ENCODE peak calls at places on chromosome 5, in eight cellular contexts. O is T-helper 2 cell; P is GM12864; R is T-helper 22 cell; J is amygdala; F is stimulated activated CD4-positive, alpha-beta T cell treated with anti-CD3 and anti-CD28 coated beads, Interleukin-12 subunit alpha, Interleukin-12 subunit beta, amount 100 ng/mL, for 24 hours; C is skeletal muscle cell; H is T1000. V is an unnamed sample.

GRCh38 chr5:38878391-38879090 is 32.7 kb downstream of the OSMR start:
- DNase-seq in O (no peak), P (no peak), R (no peak), J (no peak), F (no peak), C (no peak), H (no peak), V (no peak)

GRCh38 chr5:125180222-125180621 is 433.8 kb upstream of the ZNF608 start:
- DNase-seq in O (no peak), P (no peak), R (no peak), J (no peak), F (no peak), C (no peak), H (no peak), V (no peak)

GRCh38 chr5:1011741-1012315 is 3.2 kb downstream of the NKD2 start:
- DNase-seq in O (peak), P (no peak), R (no peak), J (no peak), F (no peak), C (no peak), H (no peak), V (no peak)

GRCh38 chr5:32630867-32631491 is 45.6 kb downstream of the SUB1 start:
- DNase-seq in O (no peak), P (no peak), R (no peak), J (no peak), F (no peak), C (no peak), H (no peak), V (no peak)

GRCh38 chr5:154199671-154200220 is 9.2 kb downstream of the GALNT10 start:
- DNase-seq in O (no peak), P (no peak), R (no peak), J (no peak), F (no peak), C (no peak), H (no peak), V (no peak)

GRCh38 chr5:72556351-72557146 is 49.3 kb upstream of the ZNF366 start:
- DNase-seq in O (no peak), P (peak), R (no peak), J (peak), F (peak), C (peak), H (no peak), V (peak)

GRCh38 chr5:10695055-10695649 is 65.9 kb downstream of the DAP start:
- DNase-seq in O (no peak), P (no peak), R (no peak), J (peak), F (no peak), C (no peak), H (peak), V (peak)

GRCh38 chr5:58407042-58407709 is 52.7 kb downstream of the PLK2 start:
- DNase-seq in O (no peak), P (no peak), R (no peak), J (no peak), F (no peak), C (peak), H (no peak), V (no peak)

GRCh38 chr5:126912607-126913006 is 117.8 kb downstream of the MARCHF3 start:
- DNase-seq in O (no peak), P (no peak), R (no peak), J (no peak), F (no peak), C (peak), H (no peak), V (no peak)

GRCh38 chr5:124888622-124889521 is 142.4 kb upstream of the ZNF608 start:
- DNase-seq in O (no peak), P (no peak), R (no peak), J (no peak), F (no peak), C (no peak), H (no peak), V (no peak)

GRCh38 chr5:136034492-136034891 is 5.7 kb downstream of the TGFBI start:
- DNase-seq in O (no peak), P (no peak), R (no peak), J (no peak), F (no peak), C (no peak), H (no peak), V (no peak)

GRCh38 chr5:100852988-100853449 is 50.1 kb downstream of the ST8SIA4 start:
- DNase-seq in O (no peak), P (peak), R (no peak), J (no peak), F (no peak), C (no peak), H (no peak), V (no peak)

GRCh38 chr5:158322620-158323019 is 463.7 kb upstream of the CLINT1 start:
- DNase-seq in O (no peak), P (no peak), R (no peak), J (no peak), F (no peak), C (no peak), H (no peak), V (no peak)

GRCh38 chr5:177447611-177448243 is 1.1 kb downstream of the PRR7 start:
- DNase-seq in O (no peak), P (no peak), R (no peak), J (peak), F (no peak), C (no peak), H (peak), V (peak)

GRCh38 chr5:88769165-88769564 is 113.8 kb downstream of the MEF2C start:
- DNase-seq in O (no peak), P (no peak), R (no peak), J (no peak), F (no peak), C (peak), H (peak), V (no peak)

GRCh38 chr5:103224894-103225246 is 33.7 kb upstream of the MACIR start:
- DNase-seq in O (no peak), P (no peak), R (no peak), J (no peak), F (no peak), C (no peak), H (no peak), V (no peak)

GRCh38 chr5:152309926-152310450 is 95.1 kb downstream of the NMUR2 start:
- DNase-seq in O (no peak), P (no peak), R (no peak), J (no peak), F (no peak), C (no peak), H (no peak), V (no peak)

GRCh38 chr5:169168288-169168687 is 132.7 kb downstream of the SLIT3 start:
- DNase-seq in O (no peak), P (no peak), R (no peak), J (no peak), F (no peak), C (no peak), H (no peak), V (no peak)

GRCh38 chr5:145668714-145669113 is 166.4 kb downstream of the PRELID2 start:
- DNase-seq in O (no peak), P (no peak), R (no peak), J (no peak), F (no peak), C (no peak), H (no peak), V (no peak)

V was measured in left colon.